ENCODE peak calls at places on chromosomes 7 and 10, in six cellular contexts. F is lower leg skin, O is heart left ventricle, B is HepG2, K is prostate gland, E is spleen. N is an unnamed sample.

GRCh38 chr7:131039355-131039762 is 288.3 kb upstream of the MKLN1 start:
- DNase-seq in F (no peak), O (no peak), B (no peak), K (no peak), E (no peak), N (no peak)

GRCh38 chr10:119346063-119346835 is 138.9 kb downstream of the GRK5 start:
- DNase-seq in F (no peak), O (peak; percentile 64), B (no peak), K (no peak), E (peak; percentile 66), N (no peak)

GRCh38 chr7:84123903-84124573 is 70.6 kb downstream of the SEMA3A start:
- DNase-seq in F (no peak), O (no peak), B (peak; percentile 2), K (no peak), E (no peak), N (no peak)

GRCh38 chr10:101467286-101467770 is 113.4 kb downstream of the BTRC start:
- DNase-seq in F (peak; percentile 20), O (peak; percentile 23), B (peak; percentile 67), K (peak; percentile 46), E (no peak), N (peak; percentile 84)

GRCh38 chr10:28991738-28992270 is 297.1 kb upstream of the LYZL1 start:
- DNase-seq in F (no peak), O (peak; percentile 20), B (peak; percentile 50), K (peak; percentile 6), E (no peak), N (peak; percentile 56)

GRCh38 chr10:102673961-102674511 is 29.8 kb downstream of the TRIM8 start:
- DNase-seq in F (peak; percentile 56), O (peak; percentile 75), B (peak; percentile 60), K (no peak), E (peak; percentile 86), N (peak; percentile 94)

GRCh38 chr10:33195608-33196376 is 138.7 kb downstream of the NRP1 start:
- DNase-seq in F (no peak), O (no peak), B (peak; percentile 99), K (no peak), E (no peak), N (no peak)

GRCh38 chr10:15419279-15419874 is 48.3 kb upstream of the FAM171A1 start:
- DNase-seq in F (no peak), O (no peak), B (peak; percentile 29), K (no peak), E (no peak), N (peak; percentile 65)

GRCh38 chr10:77904110-77904860 is 22.3 kb downstream of the DLG5 start:
- DNase-seq in F (no peak), O (no peak), B (no peak), K (no peak), E (no peak), N (no peak)

GRCh38 chr10:71443676-71444075 is 47.0 kb downstream of the CDH23 start:
- DNase-seq in F (no peak), O (no peak), B (no peak), K (no peak), E (no peak), N (no peak)

GRCh38 chr7:5214641-5215040 is 24.6 kb downstream of the WIPI2 start:
- DNase-seq in F (no peak), O (no peak), B (no peak), K (no peak), E (peak; percentile 67), N (no peak)

GRCh38 chr7:132877578-132877977 is 204.3 kb downstream of the CHCHD3 start:
- DNase-seq in F (no peak), O (no peak), B (no peak), K (no peak), E (no peak), N (no peak)

GRCh38 chr7:148501707-148502139 is 88.8 kb upstream of the C7orf33 start:
- DNase-seq in F (no peak), O (no peak), B (no peak), K (peak; percentile 11), E (no peak), N (no peak)

GRCh38 chr7:50266893-50267386 is 37.6 kb upstream of the IKZF1 start:
- DNase-seq in F (no peak), O (no peak), B (no peak), K (no peak), E (peak; percentile 92), N (peak; percentile 43)

GRCh38 chr7:151740180-151740845 is 136.6 kb downstream of the PRKAG2 start:
- DNase-seq in F (no peak), O (no peak), B (no peak), K (no peak), E (no peak), N (no peak)

GRCh38 chr10:92792661-92793060 is 55.7 kb upstream of the EXOC6 start:
- DNase-seq in F (no peak), O (no peak), B (no peak), K (no peak), E (no peak), N (no peak)

GRCh38 chr10:100019824-100020160 is 10.0 kb upstream of the DNMBP start:
- DNase-seq in F (no peak), O (no peak), B (peak; percentile 40), K (no peak), E (no peak), N (no peak)

GRCh38 chr10:43594944-43595589 is 11.2 kb upstream of the ZNF485 start:
- DNase-seq in F (no peak), O (peak; percentile 20), B (no peak), K (no peak), E (no peak), N (peak; percentile 57)

GRCh38 chr7:133638835-133639234 is 386.0 kb downstream of the EXOC4 start:
- DNase-seq in F (no peak), O (no peak), B (no peak), K (no peak), E (no peak), N (no peak)

GRCh38 chr7:140242057-140243031 is 65.6 kb upstream of the KDM7A start:
- DNase-seq in F (no peak), O (no peak), B (peak; percentile 20), K (no peak), E (peak; percentile 84), N (peak; percentile 35)

DNA sequence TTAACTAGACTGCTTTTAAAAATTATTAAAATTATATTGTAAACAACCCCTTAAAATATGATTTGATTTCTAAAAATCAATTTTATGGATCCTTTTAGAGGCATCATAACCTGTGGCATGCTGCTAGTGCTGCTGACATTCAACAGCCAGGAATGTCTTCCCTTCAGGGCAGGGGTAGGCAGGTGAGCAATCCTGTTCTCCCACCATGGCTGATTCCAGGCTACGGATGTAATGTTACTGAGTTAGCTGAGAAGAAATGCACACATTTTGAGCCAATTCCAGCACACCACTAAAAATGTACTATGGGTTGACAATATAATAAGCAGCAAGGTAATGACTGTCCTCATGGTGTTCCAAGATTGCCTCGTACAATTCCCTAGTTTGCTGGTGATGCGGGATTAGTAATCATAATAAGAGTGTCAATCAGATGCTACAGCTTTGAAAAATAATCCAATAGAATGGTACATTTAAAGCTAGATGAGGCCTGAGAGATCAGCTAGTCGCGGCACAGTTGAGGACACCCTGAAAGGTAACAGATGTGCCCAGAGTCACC is 108.7 kb upstream of the PRR15 start:
- DNase-seq in F (no peak), O (no peak), B (no peak), K (no peak), E (no peak), N (no peak)
- TF ChIP-seq POLR2A in F (no peak), O (no peak), B (no peak), K (no peak), E (no peak), N (no peak)

GRCh38 chr7:119197172-119197871 is 972.8 kb downstream of the ANKRD7 start:
- DNase-seq in F (no peak), O (no peak), B (no peak), K (no peak), E (no peak), N (no peak)

GRCh38 chr7:119196183-119196582 is 971.7 kb downstream of the ANKRD7 start:
- DNase-seq in F (no peak), O (no peak), B (no peak), K (no peak), E (no peak), N (no peak)

GRCh38 chr7:119197872-119198527 is 973.5 kb downstream of the ANKRD7 start:
- DNase-seq in F (peak; percentile 24), O (no peak), B (peak; percentile 41), K (peak; percentile 21), E (no peak), N (peak; percentile 40)
- TF ChIP-seq POLR2A in F (no peak), O (no peak), B (no peak), K (no peak), E (no peak), N (no peak)

DNA sequence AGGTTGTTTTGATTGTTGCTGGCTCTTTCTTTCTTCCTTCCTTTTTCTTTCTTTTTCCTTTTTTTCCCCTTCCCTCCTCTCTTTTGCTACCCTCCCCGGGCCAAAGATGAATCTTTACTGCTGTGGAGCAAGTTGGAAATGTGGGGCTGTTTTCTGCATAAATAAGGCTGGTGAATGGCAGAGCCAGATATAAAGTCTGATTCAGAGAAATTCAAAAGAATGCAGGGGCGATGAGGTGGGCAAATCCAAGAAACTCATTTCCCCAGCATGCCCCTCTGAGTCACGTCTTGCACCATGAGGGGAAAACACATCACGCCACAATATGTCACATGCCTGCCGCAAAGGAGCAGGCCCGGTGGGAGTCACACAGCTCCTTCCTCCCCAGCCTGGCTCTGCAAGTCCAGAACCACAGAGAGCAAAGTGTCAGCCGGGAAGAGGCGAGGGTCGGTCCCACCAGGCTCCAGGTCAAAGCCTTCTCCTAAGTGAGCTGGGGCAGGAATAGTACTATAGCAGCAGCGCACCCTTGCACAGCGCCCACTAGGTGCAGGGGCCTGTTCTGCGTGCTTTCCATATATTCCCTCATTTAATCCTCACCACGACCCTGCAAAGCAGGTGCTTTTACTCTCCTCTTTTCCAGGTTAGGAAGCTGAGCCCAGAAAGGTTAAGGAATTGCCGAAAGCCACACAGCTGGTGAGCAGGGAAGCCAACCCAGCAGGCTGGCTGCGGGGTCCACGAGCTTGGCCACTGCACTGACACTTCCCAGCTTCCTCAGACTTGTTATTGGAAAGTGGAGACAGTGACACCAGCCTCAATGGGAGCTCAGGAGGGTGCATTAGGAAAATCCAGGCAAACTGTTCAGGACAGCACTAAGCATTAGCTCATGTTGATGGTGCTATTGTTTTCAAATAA is 94.1 kb upstream of the ZMIZ1 start:
- DNase-seq in F (peak; percentile 89), O (peak; percentile 64), B (peak; percentile 76), K (peak; percentile 40), E (no peak), N (peak; percentile 69)
- TF ChIP-seq POLR2A in F (no peak), O (no peak), B (no peak), K (peak; percentile 20), E (no peak), N (no peak)

DNA sequence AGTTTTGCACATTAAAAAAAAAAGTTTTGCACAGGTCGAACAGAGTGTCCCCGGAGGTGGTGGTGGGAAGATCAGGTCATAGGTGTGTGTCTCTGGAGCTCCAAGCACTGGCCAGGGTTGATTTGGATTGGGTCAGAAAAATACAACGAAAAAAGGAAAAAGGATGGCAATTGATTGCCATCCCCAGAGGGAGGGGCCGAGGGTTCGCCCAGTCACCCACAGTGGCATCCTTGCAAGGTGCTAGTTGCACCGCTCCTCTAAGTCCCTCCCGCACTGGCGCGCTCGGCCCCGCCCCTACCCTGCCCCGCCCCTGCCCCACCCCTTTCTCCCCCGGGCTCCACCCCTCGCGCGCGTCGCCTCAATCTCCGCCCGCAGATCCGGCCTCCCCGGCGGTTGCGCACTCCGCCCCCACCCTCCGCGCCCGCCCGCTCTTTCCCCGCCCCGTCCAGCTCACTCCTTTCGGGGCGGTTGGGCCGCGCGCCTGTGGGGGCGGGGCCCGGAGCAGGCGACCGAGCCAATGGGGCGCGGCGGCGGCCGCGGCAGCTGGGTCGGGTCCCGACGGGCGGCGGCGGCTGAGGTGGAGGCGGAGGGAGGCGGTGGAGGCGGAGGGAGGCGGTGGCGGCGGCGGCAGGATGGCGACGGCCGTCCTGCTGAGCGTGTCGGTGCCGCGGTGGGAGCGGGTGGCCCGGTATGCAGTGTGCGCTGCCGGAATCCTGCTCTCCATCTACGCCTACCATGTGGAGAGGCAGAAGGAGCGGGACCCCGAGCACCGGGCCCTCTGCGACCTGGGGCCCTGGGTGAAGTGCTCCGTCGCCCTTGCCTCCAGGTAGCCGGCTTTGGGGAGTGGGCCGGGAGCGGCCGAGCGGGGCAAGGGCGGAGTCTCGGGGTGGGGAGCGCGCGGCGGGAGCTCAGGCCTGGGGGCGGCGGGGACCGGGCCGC is 31.5 kb upstream of the ERV3-1 start:
- DNase-seq in F (peak; percentile 88), O (peak; percentile 95), B (peak; percentile 78), K (peak; percentile 93), E (peak; percentile 98), N (peak; percentile 95)
- TF ChIP-seq POLR2A in F (no peak), O (no peak), B (peak; percentile 66), K (peak; percentile 45), E (no peak), N (no peak)